ENCODE peak calls at places on chromosome 2, in seven cellular contexts. One of them, this sample, is unnamed.

GRCh38 chr2:143686585-143687164 is 557.5 kb downstream of the ARHGAP15 start:
- DNase-seq in NCI-H774: peak; percentile 5
- DNase-seq in stimulated activated CD4-positive, alpha-beta T cell treated with anti-CD3 and anti-CD28 coated beads, Interleukin-2, amount 100 ng/mL, for 4 hours: no peak
- DNase-seq in activated naive CD4-positive, alpha-beta T cell treated with anti-CD3 and anti-CD28 coated beads, Interleukin-2, amount 10 ng/mL, durations not matched to agents 7 days and 5 days: no peak
- DNase-seq in effector memory CD8-positive, alpha-beta T cell: no peak
- DNase-seq in M059J: peak; percentile 48
- DNase-seq in A549: peak; percentile 43
- DNase-seq in this sample: no peak

GRCh38 chr2:179443175-179443574 is 178.5 kb upstream of the SESTD1 start:
- DNase-seq in NCI-H774: no peak
- DNase-seq in stimulated activated CD4-positive, alpha-beta T cell treated with anti-CD3 and anti-CD28 coated beads, Interleukin-2, amount 100 ng/mL, for 4 hours: no peak
- DNase-seq in activated naive CD4-positive, alpha-beta T cell treated with anti-CD3 and anti-CD28 coated beads, Interleukin-2, amount 10 ng/mL, durations not matched to agents 7 days and 5 days: no peak
- DNase-seq in effector memory CD8-positive, alpha-beta T cell: no peak
- DNase-seq in M059J: no peak
- DNase-seq in A549: no peak
- DNase-seq in this sample: no peak

GRCh38 chr2:181805228-181806038 is 86.1 kb upstream of the ITPRID2 start:
- DNase-seq in NCI-H774: no peak
- DNase-seq in stimulated activated CD4-positive, alpha-beta T cell treated with anti-CD3 and anti-CD28 coated beads, Interleukin-2, amount 100 ng/mL, for 4 hours: no peak
- DNase-seq in activated naive CD4-positive, alpha-beta T cell treated with anti-CD3 and anti-CD28 coated beads, Interleukin-2, amount 10 ng/mL, durations not matched to agents 7 days and 5 days: no peak
- DNase-seq in effector memory CD8-positive, alpha-beta T cell: no peak
- DNase-seq in M059J: peak; percentile 89
- DNase-seq in A549: no peak
- DNase-seq in this sample: no peak

GRCh38 chr2:19772981-19773380 is 128.8 kb downstream of the TTC32 start:
- DNase-seq in NCI-H774: no peak
- DNase-seq in stimulated activated CD4-positive, alpha-beta T cell treated with anti-CD3 and anti-CD28 coated beads, Interleukin-2, amount 100 ng/mL, for 4 hours: no peak
- DNase-seq in activated naive CD4-positive, alpha-beta T cell treated with anti-CD3 and anti-CD28 coated beads, Interleukin-2, amount 10 ng/mL, durations not matched to agents 7 days and 5 days: no peak
- DNase-seq in effector memory CD8-positive, alpha-beta T cell: no peak
- DNase-seq in M059J: no peak
- DNase-seq in A549: no peak
- DNase-seq in this sample: no peak

GRCh38 chr2:239192456-239192855 is 208.4 kb downstream of the HDAC4 start:
- DNase-seq in NCI-H774: no peak
- DNase-seq in stimulated activated CD4-positive, alpha-beta T cell treated with anti-CD3 and anti-CD28 coated beads, Interleukin-2, amount 100 ng/mL, for 4 hours: no peak
- DNase-seq in activated naive CD4-positive, alpha-beta T cell treated with anti-CD3 and anti-CD28 coated beads, Interleukin-2, amount 10 ng/mL, durations not matched to agents 7 days and 5 days: peak; percentile 18
- DNase-seq in effector memory CD8-positive, alpha-beta T cell: no peak
- DNase-seq in M059J: no peak
- DNase-seq in A549: no peak
- DNase-seq in this sample: no peak

GRCh38 chr2:128727914-128728313 is 409.2 kb upstream of the HS6ST1 start:
- DNase-seq in NCI-H774: no peak
- DNase-seq in stimulated activated CD4-positive, alpha-beta T cell treated with anti-CD3 and anti-CD28 coated beads, Interleukin-2, amount 100 ng/mL, for 4 hours: no peak
- DNase-seq in activated naive CD4-positive, alpha-beta T cell treated with anti-CD3 and anti-CD28 coated beads, Interleukin-2, amount 10 ng/mL, durations not matched to agents 7 days and 5 days: no peak
- DNase-seq in effector memory CD8-positive, alpha-beta T cell: no peak
- DNase-seq in M059J: peak; percentile 54
- DNase-seq in A549: no peak
- DNase-seq in this sample: no peak

GRCh38 chr2:230155359-230155758 is 64.4 kb downstream of the SP110 start:
- DNase-seq in NCI-H774: no peak
- DNase-seq in stimulated activated CD4-positive, alpha-beta T cell treated with anti-CD3 and anti-CD28 coated beads, Interleukin-2, amount 100 ng/mL, for 4 hours: no peak
- DNase-seq in activated naive CD4-positive, alpha-beta T cell treated with anti-CD3 and anti-CD28 coated beads, Interleukin-2, amount 10 ng/mL, durations not matched to agents 7 days and 5 days: no peak
- DNase-seq in effector memory CD8-positive, alpha-beta T cell: no peak
- DNase-seq in M059J: peak; percentile 25
- DNase-seq in A549: no peak
- DNase-seq in this sample: no peak

GRCh38 chr2:241125626-241126025 is 23.5 kb upstream of the MTERF4 start:
- DNase-seq in NCI-H774: no peak
- DNase-seq in stimulated activated CD4-positive, alpha-beta T cell treated with anti-CD3 and anti-CD28 coated beads, Interleukin-2, amount 100 ng/mL, for 4 hours: no peak
- DNase-seq in activated naive CD4-positive, alpha-beta T cell treated with anti-CD3 and anti-CD28 coated beads, Interleukin-2, amount 10 ng/mL, durations not matched to agents 7 days and 5 days: peak; percentile 12
- DNase-seq in effector memory CD8-positive, alpha-beta T cell: no peak
- DNase-seq in M059J: no peak
- DNase-seq in A549: no peak
- DNase-seq in this sample: no peak

GRCh38 chr2:127637236-127637630 is 8.7 kb upstream of the GPR17 start:
- DNase-seq in NCI-H774: no peak
- DNase-seq in stimulated activated CD4-positive, alpha-beta T cell treated with anti-CD3 and anti-CD28 coated beads, Interleukin-2, amount 100 ng/mL, for 4 hours: no peak
- DNase-seq in activated naive CD4-positive, alpha-beta T cell treated with anti-CD3 and anti-CD28 coated beads, Interleukin-2, amount 10 ng/mL, durations not matched to agents 7 days and 5 days: no peak
- DNase-seq in effector memory CD8-positive, alpha-beta T cell: no peak
- DNase-seq in M059J: no peak
- DNase-seq in A549: no peak
- DNase-seq in this sample: no peak

GRCh38 chr2:221506469-221506868 is 65.6 kb downstream of the EPHA4 start:
- DNase-seq in NCI-H774: no peak
- DNase-seq in stimulated activated CD4-positive, alpha-beta T cell treated with anti-CD3 and anti-CD28 coated beads, Interleukin-2, amount 100 ng/mL, for 4 hours: no peak
- DNase-seq in activated naive CD4-positive, alpha-beta T cell treated with anti-CD3 and anti-CD28 coated beads, Interleukin-2, amount 10 ng/mL, durations not matched to agents 7 days and 5 days: no peak
- DNase-seq in effector memory CD8-positive, alpha-beta T cell: no peak
- DNase-seq in M059J: no peak
- DNase-seq in A549: no peak
- DNase-seq in this sample: no peak

GRCh38 chr2:217980591-217980990 is 22.2 kb downstream of the TNS1 start:
- DNase-seq in NCI-H774: no peak
- DNase-seq in stimulated activated CD4-positive, alpha-beta T cell treated with anti-CD3 and anti-CD28 coated beads, Interleukin-2, amount 100 ng/mL, for 4 hours: no peak
- DNase-seq in activated naive CD4-positive, alpha-beta T cell treated with anti-CD3 and anti-CD28 coated beads, Interleukin-2, amount 10 ng/mL, durations not matched to agents 7 days and 5 days: no peak
- DNase-seq in effector memory CD8-positive, alpha-beta T cell: no peak
- DNase-seq in M059J: no peak
- DNase-seq in A549: no peak
- DNase-seq in this sample: no peak

GRCh38 chr2:15302154-15302553 is 259.0 kb downstream of the NBAS start:
- DNase-seq in NCI-H774: no peak
- DNase-seq in stimulated activated CD4-positive, alpha-beta T cell treated with anti-CD3 and anti-CD28 coated beads, Interleukin-2, amount 100 ng/mL, for 4 hours: no peak
- DNase-seq in activated naive CD4-positive, alpha-beta T cell treated with anti-CD3 and anti-CD28 coated beads, Interleukin-2, amount 10 ng/mL, durations not matched to agents 7 days and 5 days: no peak
- DNase-seq in effector memory CD8-positive, alpha-beta T cell: no peak
- DNase-seq in M059J: no peak
- DNase-seq in A549: no peak
- DNase-seq in this sample: no peak

GRCh38 chr2:168160897-168161296 is 86.5 kb downstream of the STK39 start:
- DNase-seq in NCI-H774: no peak
- DNase-seq in stimulated activated CD4-positive, alpha-beta T cell treated with anti-CD3 and anti-CD28 coated beads, Interleukin-2, amount 100 ng/mL, for 4 hours: no peak
- DNase-seq in activated naive CD4-positive, alpha-beta T cell treated with anti-CD3 and anti-CD28 coated beads, Interleukin-2, amount 10 ng/mL, durations not matched to agents 7 days and 5 days: peak; percentile 33
- DNase-seq in effector memory CD8-positive, alpha-beta T cell: no peak
- DNase-seq in M059J: peak; percentile 22
- DNase-seq in A549: peak; percentile 54
- DNase-seq in this sample: peak; percentile 20

GRCh38 chr2:85710687-85711577 is 16.8 kb downstream of the GNLY start:
- DNase-seq in NCI-H774: no peak
- DNase-seq in stimulated activated CD4-positive, alpha-beta T cell treated with anti-CD3 and anti-CD28 coated beads, Interleukin-2, amount 100 ng/mL, for 4 hours: no peak
- DNase-seq in activated naive CD4-positive, alpha-beta T cell treated with anti-CD3 and anti-CD28 coated beads, Interleukin-2, amount 10 ng/mL, durations not matched to agents 7 days and 5 days: no peak
- DNase-seq in effector memory CD8-positive, alpha-beta T cell: no peak
- DNase-seq in M059J: no peak
- DNase-seq in A549: no peak
- DNase-seq in this sample: no peak

GRCh38 chr2:186648130-186648529 is 45.7 kb upstream of the FAM171B start:
- DNase-seq in NCI-H774: no peak
- DNase-seq in stimulated activated CD4-positive, alpha-beta T cell treated with anti-CD3 and anti-CD28 coated beads, Interleukin-2, amount 100 ng/mL, for 4 hours: no peak
- DNase-seq in activated naive CD4-positive, alpha-beta T cell treated with anti-CD3 and anti-CD28 coated beads, Interleukin-2, amount 10 ng/mL, durations not matched to agents 7 days and 5 days: no peak
- DNase-seq in effector memory CD8-positive, alpha-beta T cell: no peak
- DNase-seq in M059J: peak; percentile 8
- DNase-seq in A549: no peak
- DNase-seq in this sample: no peak

GRCh38 chr2:239751719-239752355 is 273.3 kb downstream of the NDUFA10 start:
- DNase-seq in NCI-H774: no peak
- DNase-seq in stimulated activated CD4-positive, alpha-beta T cell treated with anti-CD3 and anti-CD28 coated beads, Interleukin-2, amount 100 ng/mL, for 4 hours: peak; percentile 26
- DNase-seq in activated naive CD4-positive, alpha-beta T cell treated with anti-CD3 and anti-CD28 coated beads, Interleukin-2, amount 10 ng/mL, durations not matched to agents 7 days and 5 days: peak; percentile 41
- DNase-seq in effector memory CD8-positive, alpha-beta T cell: no peak
- DNase-seq in M059J: peak; percentile 16
- DNase-seq in A549: no peak
- DNase-seq in this sample: no peak

GRCh38 chr2:55779459-55780421 is 86.1 kb upstream of the PNPT1 start:
- DNase-seq in NCI-H774: no peak
- DNase-seq in stimulated activated CD4-positive, alpha-beta T cell treated with anti-CD3 and anti-CD28 coated beads, Interleukin-2, amount 100 ng/mL, for 4 hours: no peak
- DNase-seq in activated naive CD4-positive, alpha-beta T cell treated with anti-CD3 and anti-CD28 coated beads, Interleukin-2, amount 10 ng/mL, durations not matched to agents 7 days and 5 days: no peak
- DNase-seq in effector memory CD8-positive, alpha-beta T cell: no peak
- DNase-seq in M059J: peak; percentile 96
- DNase-seq in A549: peak; percentile 94
- DNase-seq in this sample: no peak

GRCh38 chr2:38274286-38275276 is 102.5 kb downstream of the ATL2 start:
- DNase-seq in NCI-H774: peak; percentile 26
- DNase-seq in stimulated activated CD4-positive, alpha-beta T cell treated with anti-CD3 and anti-CD28 coated beads, Interleukin-2, amount 100 ng/mL, for 4 hours: no peak
- DNase-seq in activated naive CD4-positive, alpha-beta T cell treated with anti-CD3 and anti-CD28 coated beads, Interleukin-2, amount 10 ng/mL, durations not matched to agents 7 days and 5 days: peak; percentile 42
- DNase-seq in effector memory CD8-positive, alpha-beta T cell: peak; percentile 35
- DNase-seq in M059J: peak; percentile 78
- DNase-seq in A549: peak; percentile 87
- DNase-seq in this sample: peak; percentile 47

GRCh38 chr2:109331864-109332848 is 203.2 kb downstream of the SH3RF3 start:
- DNase-seq in NCI-H774: no peak
- DNase-seq in stimulated activated CD4-positive, alpha-beta T cell treated with anti-CD3 and anti-CD28 coated beads, Interleukin-2, amount 100 ng/mL, for 4 hours: no peak
- DNase-seq in activated naive CD4-positive, alpha-beta T cell treated with anti-CD3 and anti-CD28 coated beads, Interleukin-2, amount 10 ng/mL, durations not matched to agents 7 days and 5 days: peak; percentile 55
- DNase-seq in effector memory CD8-positive, alpha-beta T cell: no peak
- DNase-seq in M059J: peak; percentile 96
- DNase-seq in A549: peak; percentile 36
- DNase-seq in this sample: no peak

GRCh38 chr2:19762142-19762541 is 139.6 kb downstream of the TTC32 start:
- DNase-seq in NCI-H774: no peak
- DNase-seq in stimulated activated CD4-positive, alpha-beta T cell treated with anti-CD3 and anti-CD28 coated beads, Interleukin-2, amount 100 ng/mL, for 4 hours: no peak
- DNase-seq in activated naive CD4-positive, alpha-beta T cell treated with anti-CD3 and anti-CD28 coated beads, Interleukin-2, amount 10 ng/mL, durations not matched to agents 7 days and 5 days: no peak
- DNase-seq in effector memory CD8-positive, alpha-beta T cell: no peak
- DNase-seq in M059J: no peak
- DNase-seq in A549: no peak
- DNase-seq in this sample: no peak

GRCh38 chr2:126244937-126245336 is 411.0 kb upstream of the GYPC start:
- DNase-seq in NCI-H774: no peak
- DNase-seq in stimulated activated CD4-positive, alpha-beta T cell treated with anti-CD3 and anti-CD28 coated beads, Interleukin-2, amount 100 ng/mL, for 4 hours: no peak
- DNase-seq in activated naive CD4-positive, alpha-beta T cell treated with anti-CD3 and anti-CD28 coated beads, Interleukin-2, amount 10 ng/mL, durations not matched to agents 7 days and 5 days: peak; percentile 61
- DNase-seq in effector memory CD8-positive, alpha-beta T cell: no peak
- DNase-seq in M059J: peak; percentile 1
- DNase-seq in A549: peak; percentile 59
- DNase-seq in this sample: no peak

GRCh38 chr2:202653890-202654289 is 19.1 kb downstream of the FAM117B start:
- DNase-seq in NCI-H774: no peak
- DNase-seq in stimulated activated CD4-positive, alpha-beta T cell treated with anti-CD3 and anti-CD28 coated beads, Interleukin-2, amount 100 ng/mL, for 4 hours: no peak
- DNase-seq in activated naive CD4-positive, alpha-beta T cell treated with anti-CD3 and anti-CD28 coated beads, Interleukin-2, amount 10 ng/mL, durations not matched to agents 7 days and 5 days: no peak
- DNase-seq in effector memory CD8-positive, alpha-beta T cell: no peak
- DNase-seq in M059J: no peak
- DNase-seq in A549: no peak
- DNase-seq in this sample: no peak

This sample was measured in NCI-H748 treated with DMSO at 0.1 percent for 48 hours.